ENCODE peak calls at places on chromosomes 5 and 9, in nine cellular contexts. One of them, this sample, is unnamed.

GRCh38 chr5:65020492-65020891 is 251.8 kb downstream of the CWC27 start:
- DNase-seq in CD8-positive, alpha-beta memory T cell: no peak
- DNase-seq in dorsolateral prefrontal cortex: no peak
- DNase-seq in sciatic nerve: no peak
- DNase-seq in kidney glomerular epithelial cell: no peak
- DNase-seq in endothelial cell: no peak
- DNase-seq in SJCRH30: no peak
- DNase-seq in GM20000: no peak
- DNase-seq in nucleus accumbens: no peak
- DNase-seq in this sample: no peak

GRCh38 chr5:110903966-110904365 is 165.2 kb downstream of the SLC25A46 start:
- DNase-seq in CD8-positive, alpha-beta memory T cell: no peak
- DNase-seq in dorsolateral prefrontal cortex: no peak
- DNase-seq in sciatic nerve: no peak
- DNase-seq in kidney glomerular epithelial cell: peak
- DNase-seq in endothelial cell: no peak
- DNase-seq in SJCRH30: no peak
- DNase-seq in GM20000: no peak
- DNase-seq in nucleus accumbens: no peak
- DNase-seq in this sample: no peak

GRCh38 chr9:99180662-99181061 is 41.1 kb downstream of the ALG2 start:
- DNase-seq in CD8-positive, alpha-beta memory T cell: no peak
- DNase-seq in dorsolateral prefrontal cortex: no peak
- DNase-seq in sciatic nerve: no peak
- DNase-seq in kidney glomerular epithelial cell: no peak
- DNase-seq in endothelial cell: no peak
- DNase-seq in SJCRH30: no peak
- DNase-seq in GM20000: no peak
- DNase-seq in nucleus accumbens: no peak
- DNase-seq in this sample: no peak

GRCh38 chr9:15142903-15143534 is 164.0 kb downstream of the TTC39B start:
- DNase-seq in CD8-positive, alpha-beta memory T cell: peak
- DNase-seq in dorsolateral prefrontal cortex: no peak
- DNase-seq in sciatic nerve: no peak
- DNase-seq in kidney glomerular epithelial cell: peak
- DNase-seq in endothelial cell: peak
- DNase-seq in SJCRH30: peak
- DNase-seq in GM20000: peak
- DNase-seq in nucleus accumbens: no peak
- DNase-seq in this sample: no peak

GRCh38 chr9:74645007-74645639 is 148.0 kb downstream of the RORB start:
- DNase-seq in CD8-positive, alpha-beta memory T cell: no peak
- DNase-seq in dorsolateral prefrontal cortex: no peak
- DNase-seq in sciatic nerve: no peak
- DNase-seq in kidney glomerular epithelial cell: no peak
- DNase-seq in endothelial cell: peak
- DNase-seq in SJCRH30: no peak
- DNase-seq in GM20000: peak
- DNase-seq in nucleus accumbens: no peak
- DNase-seq in this sample: no peak

GRCh38 chr5:37810311-37810710 is 29.5 kb downstream of the GDNF start:
- DNase-seq in CD8-positive, alpha-beta memory T cell: no peak
- DNase-seq in dorsolateral prefrontal cortex: no peak
- DNase-seq in sciatic nerve: no peak
- DNase-seq in kidney glomerular epithelial cell: no peak
- DNase-seq in endothelial cell: no peak
- DNase-seq in SJCRH30: no peak
- DNase-seq in GM20000: no peak
- DNase-seq in nucleus accumbens: no peak
- DNase-seq in this sample: no peak

GRCh38 chr9:76431601-76432000 is 27.4 kb upstream of the GCNT1 start:
- DNase-seq in CD8-positive, alpha-beta memory T cell: no peak
- DNase-seq in dorsolateral prefrontal cortex: no peak
- DNase-seq in sciatic nerve: no peak
- DNase-seq in kidney glomerular epithelial cell: no peak
- DNase-seq in endothelial cell: no peak
- DNase-seq in SJCRH30: no peak
- DNase-seq in GM20000: no peak
- DNase-seq in nucleus accumbens: no peak
- DNase-seq in this sample: no peak

GRCh38 chr5:107275333-107275732 is 395.4 kb downstream of the EFNA5 start:
- DNase-seq in CD8-positive, alpha-beta memory T cell: no peak
- DNase-seq in dorsolateral prefrontal cortex: no peak
- DNase-seq in sciatic nerve: no peak
- DNase-seq in kidney glomerular epithelial cell: peak
- DNase-seq in endothelial cell: no peak
- DNase-seq in SJCRH30: no peak
- DNase-seq in GM20000: no peak
- DNase-seq in nucleus accumbens: no peak
- DNase-seq in this sample: no peak

GRCh38 chr5:91865920-91866319 is 482.8 kb upstream of the ARRDC3 start:
- DNase-seq in CD8-positive, alpha-beta memory T cell: no peak
- DNase-seq in dorsolateral prefrontal cortex: no peak
- DNase-seq in sciatic nerve: no peak
- DNase-seq in kidney glomerular epithelial cell: no peak
- DNase-seq in endothelial cell: no peak
- DNase-seq in SJCRH30: no peak
- DNase-seq in GM20000: no peak
- DNase-seq in nucleus accumbens: no peak
- DNase-seq in this sample: no peak

GRCh38 chr5:104556957-104557356 is 994.4 kb upstream of the NUDT12 start:
- DNase-seq in CD8-positive, alpha-beta memory T cell: no peak
- DNase-seq in dorsolateral prefrontal cortex: no peak
- DNase-seq in sciatic nerve: no peak
- DNase-seq in kidney glomerular epithelial cell: no peak
- DNase-seq in endothelial cell: no peak
- DNase-seq in SJCRH30: no peak
- DNase-seq in GM20000: no peak
- DNase-seq in nucleus accumbens: no peak
- DNase-seq in this sample: no peak

GRCh38 chr9:757246-757881 is 84.1 kb upstream of the DMRT1 start:
- DNase-seq in CD8-positive, alpha-beta memory T cell: no peak
- DNase-seq in dorsolateral prefrontal cortex: no peak
- DNase-seq in sciatic nerve: no peak
- DNase-seq in kidney glomerular epithelial cell: peak
- DNase-seq in endothelial cell: peak
- DNase-seq in SJCRH30: peak
- DNase-seq in GM20000: peak
- DNase-seq in nucleus accumbens: no peak
- DNase-seq in this sample: no peak

GRCh38 chr5:181163487-181164075 is 16.2 kb downstream of the OR2V2 start:
- DNase-seq in CD8-positive, alpha-beta memory T cell: no peak
- DNase-seq in dorsolateral prefrontal cortex: no peak
- DNase-seq in sciatic nerve: no peak
- DNase-seq in kidney glomerular epithelial cell: no peak
- DNase-seq in endothelial cell: no peak
- DNase-seq in SJCRH30: no peak
- DNase-seq in GM20000: no peak
- DNase-seq in nucleus accumbens: no peak
- DNase-seq in this sample: no peak

GRCh38 chr5:56681346-56681745 is 134.0 kb upstream of the MAP3K1 start:
- DNase-seq in CD8-positive, alpha-beta memory T cell: no peak
- DNase-seq in dorsolateral prefrontal cortex: no peak
- DNase-seq in sciatic nerve: no peak
- DNase-seq in kidney glomerular epithelial cell: no peak
- DNase-seq in endothelial cell: no peak
- DNase-seq in SJCRH30: no peak
- DNase-seq in GM20000: no peak
- DNase-seq in nucleus accumbens: no peak
- DNase-seq in this sample: no peak

GRCh38 chr9:107261106-107261505 is 22.0 kb upstream of the RAD23B start:
- DNase-seq in CD8-positive, alpha-beta memory T cell: no peak
- DNase-seq in dorsolateral prefrontal cortex: no peak
- DNase-seq in sciatic nerve: no peak
- DNase-seq in kidney glomerular epithelial cell: no peak
- DNase-seq in endothelial cell: no peak
- DNase-seq in SJCRH30: no peak
- DNase-seq in GM20000: no peak
- DNase-seq in nucleus accumbens: no peak
- DNase-seq in this sample: no peak

GRCh38 chr9:105039180-105039799 is 111.3 kb upstream of the ABCA1 start:
- DNase-seq in CD8-positive, alpha-beta memory T cell: no peak
- DNase-seq in dorsolateral prefrontal cortex: no peak
- DNase-seq in sciatic nerve: no peak
- DNase-seq in kidney glomerular epithelial cell: no peak
- DNase-seq in endothelial cell: no peak
- DNase-seq in SJCRH30: no peak
- DNase-seq in GM20000: no peak
- DNase-seq in nucleus accumbens: no peak
- DNase-seq in this sample: no peak

GRCh38 chr5:127849891-127850290 is 146.7 kb downstream of the CCDC192 start:
- DNase-seq in CD8-positive, alpha-beta memory T cell: no peak
- DNase-seq in dorsolateral prefrontal cortex: no peak
- DNase-seq in sciatic nerve: no peak
- DNase-seq in kidney glomerular epithelial cell: no peak
- DNase-seq in endothelial cell: no peak
- DNase-seq in SJCRH30: no peak
- DNase-seq in GM20000: no peak
- DNase-seq in nucleus accumbens: no peak
- DNase-seq in this sample: no peak

GRCh38 chr9:114697951-114698351 is 16.0 kb upstream of the TEX48 start:
- DNase-seq in CD8-positive, alpha-beta memory T cell: no peak
- DNase-seq in dorsolateral prefrontal cortex: no peak
- DNase-seq in sciatic nerve: no peak
- DNase-seq in kidney glomerular epithelial cell: no peak
- DNase-seq in endothelial cell: no peak
- DNase-seq in SJCRH30: no peak
- DNase-seq in GM20000: peak
- DNase-seq in nucleus accumbens: no peak
- DNase-seq in this sample: no peak